ENCODE peak calls at places on chromosomes 2 and 18, in ten cellular contexts. F, N, P, S, T, B, V, R, D and W are unnamed samples.

GRCh38 chr2:217108575-217109027 is 248.7 kb upstream of the TNP1 start:
- DNase-seq in F (no peak), R (no peak), V (no peak), N (no peak), S (no peak), P (no peak), T (no peak), B (no peak), D (no peak), W (no peak)

GRCh38 chr2:196241175-196241574 is 69.8 kb upstream of the STK17B start:
- DNase-seq in N (no peak), R (no peak), F (no peak), S (no peak), D (no peak), B (no peak), V (no peak), P (no peak), T (no peak), W (no peak)

GRCh38 chr18:3867252-3867651 is 417.3 kb downstream of the TGIF1 start:
- DNase-seq in N (no peak), D (no peak), T (no peak), S (no peak), P (no peak), B (no peak), F (no peak), R (no peak), V (no peak), W (no peak)

GRCh38 chr2:32168513-32168912 is 2.8 kb downstream of the SLC30A6 start:
- DNase-seq in R (no peak), B (no peak), P (no peak), V (no peak), F (no peak), S (no peak), T (peak; percentile 19), D (no peak), N (no peak), W (no peak)

GRCh38 chr2:175621847-175622246 is 380.2 kb downstream of the LNPK start:
- DNase-seq in R (no peak), T (no peak), B (no peak), N (no peak), S (no peak), P (no peak), V (no peak), D (no peak), F (no peak), W (no peak)

GRCh38 chr2:45885111-45885685 is 233.7 kb downstream of the PRKCE start:
- DNase-seq in T (no peak), N (no peak), R (peak; percentile 27), S (peak; percentile 51), F (no peak), V (peak; percentile 31), P (no peak), B (no peak), D (no peak), W (peak; percentile 51)

GRCh38 chr2:13040043-13040442 is 323.3 kb downstream of the TRIB2 start:
- DNase-seq in R (no peak), P (no peak), F (no peak), T (no peak), V (no peak), S (no peak), N (no peak), B (no peak), D (no peak), W (no peak)

GRCh38 chr2:166516712-166517303 is 22.8 kb upstream of the SCN7A start:
- DNase-seq in R (peak; percentile 30), T (peak; percentile 40), D (no peak), V (peak; percentile 47), F (peak; percentile 47), P (no peak), S (peak; percentile 56), B (no peak), N (no peak), W (peak; percentile 75)

GRCh38 chr2:44100351-44100750 is 68.3 kb upstream of the PPM1B start:
- DNase-seq in N (peak; percentile 87), V (peak; percentile 93), B (no peak), R (peak; percentile 97), T (no peak), D (peak; percentile 6), S (peak; percentile 98), F (no peak), P (peak; percentile 25), W (peak; percentile 79)

GRCh38 chr2:1081411-1082225 is 131.0 kb downstream of the SNTG2 start:
- DNase-seq in V (peak; percentile 55), R (peak; percentile 59), N (no peak), S (peak; percentile 54), P (peak; percentile 54), B (no peak), D (no peak), T (no peak), F (no peak), W (peak; percentile 4)

GRCh38 chr18:35122586-35123224 is 81.5 kb downstream of the MAPRE2 start:
- DNase-seq in B (no peak), V (no peak), T (peak; percentile 66), D (no peak), P (no peak), F (no peak), R (no peak), S (no peak), N (no peak), W (no peak)

GRCh38 chr2:156589381-156590079 is 153.4 kb downstream of the GPD2 start:
- DNase-seq in D (peak; percentile 51), F (peak; percentile 16), P (no peak), R (peak; percentile 62), B (peak; percentile 40), N (no peak), S (peak; percentile 75), V (peak; percentile 74), T (peak; percentile 57), W (peak; percentile 81)

GRCh38 chr2:40935349-40935748 is 483.5 kb upstream of the SLC8A1 start:
- DNase-seq in P (no peak), B (no peak), T (peak; percentile 34), D (no peak), R (no peak), V (no peak), S (no peak), F (no peak), N (no peak), W (no peak)

GRCh38 chr18:23982154-23983071 is 32.1 kb upstream of the TTC39C start:
- DNase-seq in T (peak; percentile 30), V (peak; percentile 83), N (peak; percentile 87), P (peak; percentile 58), R (peak; percentile 83), F (no peak), D (peak; percentile 54), S (peak; percentile 76), B (no peak), W (peak; percentile 82)

GRCh38 chr2:172614932-172615331 is 59.0 kb downstream of the PDK1 start:
- DNase-seq in B (no peak), D (no peak), R (no peak), V (no peak), S (peak; percentile 18), N (no peak), P (no peak), T (no peak), F (no peak), W (no peak)

GRCh38 chr2:62824378-62824777 is 118.9 kb downstream of the EHBP1 start:
- DNase-seq in D (no peak), N (no peak), S (no peak), V (no peak), F (no peak), P (no peak), R (no peak), B (no peak), T (no peak), W (no peak)

GRCh38 chr2:96408631-96409542 is 73.3 kb downstream of the NCAPH start:
- DNase-seq in T (peak; percentile 51), D (no peak), F (no peak), S (peak; percentile 17), N (peak; percentile 73), R (no peak), P (peak; percentile 80), B (no peak), V (peak; percentile 86), W (no peak)

GRCh38 chr2:47072018-47072691 is 83.0 kb downstream of the STPG4 start:
- DNase-seq in V (peak; percentile 88), P (peak; percentile 87), F (no peak), D (no peak), S (peak; percentile 90), T (peak; percentile 70), N (peak; percentile 96), R (peak; percentile 52), B (no peak), W (no peak)

GRCh38 chr2:96926791-96927190 is 56.9 kb upstream of the SEMA4C start:
- DNase-seq in D (no peak), B (no peak), R (no peak), N (peak; percentile 38), T (no peak), S (no peak), V (no peak), P (no peak), F (no peak), W (no peak)

GRCh38 chr18:51461956-51462355 is 264.5 kb upstream of the MEX3C start:
- DNase-seq in R (no peak), V (peak; percentile 72), T (no peak), P (no peak), S (no peak), B (no peak), F (no peak), D (no peak), N (no peak), W (no peak)

GRCh38 chr2:197500503-197501179 is 462 bp downstream of the HSPE1 start:
- DNase-seq in T (peak; percentile 8), N (no peak), D (peak; percentile 33), B (no peak), S (peak; percentile 24), P (no peak), F (no peak), R (peak; percentile 16), V (peak; percentile 38), W (peak; percentile 53)

GRCh38 chr2:35365859-35366258 is 989.7 kb upstream of the CRIM1 start:
- DNase-seq in P (no peak), T (no peak), D (no peak), R (no peak), F (no peak), N (no peak), B (no peak), V (no peak), S (no peak), W (peak; percentile 1)

GRCh38 chr2:108855194-108855593 is 68.6 kb downstream of the CCDC138 start:
- DNase-seq in D (peak; percentile 43), P (no peak), F (peak; percentile 18), V (peak; percentile 34), B (no peak), R (peak; percentile 7), S (peak; percentile 23), N (no peak), T (no peak), W (peak; percentile 52)